ENCODE peak calls at places on chromosomes 2 and 18, in five cellular contexts. P, M, X, L and J are unnamed samples.

GRCh38 chr2:108805782-108806181 is 19.2 kb downstream of the CCDC138 start:
- DNase-seq in P (no peak), M (no peak), X (no peak), L (no peak), J (no peak)

GRCh38 chr2:29920130-29920577 is 1.2 kb downstream of the ALK start:
- DNase-seq in P (peak; percentile 30), M (no peak), X (peak; percentile 93), L (no peak), J (no peak)

GRCh38 chr2:121862286-121862685 is 106.8 kb downstream of the TSN start:
- DNase-seq in P (no peak), M (no peak), X (no peak), L (no peak), J (no peak)

GRCh38 chr2:128214866-128215460 is 103.7 kb downstream of the HS6ST1 start:
- DNase-seq in P (no peak), M (no peak), X (no peak), L (no peak), J (no peak)

GRCh38 chr18:74226666-74227065 is 65.1 kb downstream of the CYB5A start:
- DNase-seq in P (no peak), M (no peak), X (no peak), L (no peak), J (no peak)

GRCh38 chr2:169329669-169330554 is 32.4 kb downstream of the LRP2 start:
- DNase-seq in P (no peak), M (no peak), X (no peak), L (no peak), J (no peak)

GRCh38 chr2:207558106-207558505 is 28.3 kb downstream of the CREB1 start:
- DNase-seq in P (no peak), M (no peak), X (no peak), L (no peak), J (no peak)

GRCh38 chr18:61153571-61153970 is 179.7 kb upstream of the CDH20 start:
- DNase-seq in P (no peak), M (no peak), X (no peak), L (no peak), J (no peak)

GRCh38 chr2:223414646-223415045 is 187.5 kb downstream of the SCG2 start:
- DNase-seq in P (peak; percentile 77), M (peak; percentile 6), X (no peak), L (no peak), J (no peak)

GRCh38 chr2:17934721-17935120 is 56.3 kb downstream of the KCNS3 start:
- DNase-seq in P (peak; percentile 40), M (peak; percentile 64), X (no peak), L (no peak), J (no peak)

GRCh38 chr18:56148373-56148772 is 490.0 kb downstream of the TXNL1 start:
- DNase-seq in P (no peak), M (no peak), X (no peak), L (no peak), J (no peak)

GRCh38 chr2:112703684-112704083 is 17.1 kb upstream of the NT5DC4 start:
- DNase-seq in P (no peak), M (no peak), X (no peak), L (no peak), J (no peak)

GRCh38 chr18:45104071-45104440 is 423.4 kb downstream of the SETBP1 start:
- DNase-seq in P (no peak), M (no peak), X (no peak), L (no peak), J (no peak)

GRCh38 chr2:224023188-224023587 is 15.9 kb downstream of the SERPINE2 start:
- DNase-seq in P (no peak), M (no peak), X (no peak), L (no peak), J (no peak)

GRCh38 chr2:240237609-240238151 is 97.2 kb upstream of the OTOS start:
- DNase-seq in P (no peak), M (no peak), X (no peak), L (no peak), J (no peak)

GRCh38 chr2:109376796-109377495 is 236.8 kb downstream of the SEPTIN10 start:
- DNase-seq in P (peak; percentile 14), M (no peak), X (no peak), L (no peak), J (no peak)

GRCh38 chr2:28658369-28658768 is 93.3 kb upstream of the PPP1CB start:
- DNase-seq in P (no peak), M (no peak), X (no peak), L (no peak), J (no peak)

GRCh38 chr2:183614797-183615429 is 490.7 kb downstream of the NUP35 start:
- DNase-seq in P (no peak), M (no peak), X (peak; percentile 23), L (no peak), J (peak; percentile 4)

GRCh38 chr2:85324639-85325465 is 2.9 kb downstream of the TGOLN2 start:
- DNase-seq in P (no peak), M (no peak), X (no peak), L (no peak), J (no peak)

GRCh38 chr2:121004271-121004812 is 268.7 kb downstream of the GLI2 start:
- DNase-seq in P (no peak), M (no peak), X (no peak), L (no peak), J (no peak)

GRCh38 chr2:222610746-222611145 is 45.1 kb downstream of the FARSB start:
- DNase-seq in P (no peak), M (no peak), X (peak; percentile 35), L (no peak), J (no peak)

GRCh38 chr2:113216891-113217454 is 43.2 kb downstream of the PSD4 start:
- DNase-seq in P (no peak), M (no peak), X (no peak), L (no peak), J (no peak)

GRCh38 chr2:217185265-217185995 is 325.6 kb upstream of the TNP1 start:
- DNase-seq in P (no peak), M (no peak), X (no peak), L (no peak), J (no peak)

GRCh38 chr2:23595021-23595420 is 210.0 kb downstream of the KLHL29 start:
- DNase-seq in P (no peak), M (no peak), X (no peak), L (no peak), J (no peak)

GRCh38 chr2:158140201-158140600 is 38.5 kb downstream of the UPP2 start:
- DNase-seq in P (no peak), M (no peak), X (no peak), L (no peak), J (no peak)

GRCh38 chr2:62266433-62267038 is 70.6 kb downstream of the B3GNT2 start:
- DNase-seq in P (no peak), M (no peak), X (no peak), L (no peak), J (no peak)

GRCh38 chr2:85400023-85400422 is 10.1 kb downstream of the CAPG start:
- DNase-seq in P (no peak), M (no peak), X (no peak), L (no peak), J (no peak)

DNA sequence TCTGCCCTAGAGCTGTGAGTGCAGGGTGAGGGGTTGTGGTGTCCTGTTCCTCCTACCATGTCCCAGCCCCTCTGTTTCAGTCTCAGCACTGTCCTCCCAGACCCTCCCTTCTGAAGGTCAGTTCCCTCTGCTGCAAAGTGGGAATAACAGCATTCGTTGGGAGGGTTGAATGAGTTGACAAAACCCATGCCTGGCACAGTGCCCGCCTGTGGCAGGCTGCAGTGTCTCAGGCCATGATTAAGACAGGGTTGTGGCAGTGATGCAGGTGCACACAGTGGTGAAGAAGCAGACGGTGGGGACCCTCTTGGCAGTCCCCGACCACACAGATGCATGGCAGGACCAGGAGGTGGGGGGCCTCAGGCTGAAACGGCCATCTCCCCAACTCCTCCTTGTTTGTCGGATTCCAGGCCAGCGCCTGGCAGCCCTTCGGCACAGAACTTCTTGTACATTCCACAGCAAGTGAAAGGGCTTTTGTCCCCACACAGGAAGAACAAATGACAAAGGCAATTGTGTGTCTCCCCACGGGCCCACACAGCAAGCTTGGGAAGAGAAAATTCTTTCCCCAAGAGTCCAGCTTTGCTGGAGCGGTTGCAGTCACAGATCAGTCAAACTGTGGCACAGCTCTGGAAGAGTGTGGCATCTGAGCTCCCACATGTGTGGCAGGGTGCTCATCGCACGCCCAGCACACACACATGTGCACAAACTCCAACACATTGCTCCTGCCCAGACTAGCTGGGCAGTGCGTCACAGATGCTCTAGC is 92.0 kb upstream of the MSH2 start:
- DNase-seq in P (no peak), M (peak; percentile 10), X (no peak), L (no peak), J (peak; percentile 82)
- H3K27ac ChIP-seq in P (no peak overlapping the region), M (no peak overlapping the region), X (no peak overlapping the region), L (no peak overlapping the region), J (peak overlapping the region; percentile 99)

GRCh38 chr2:231427116-231427515 is 31.6 kb downstream of the B3GNT7 start:
- DNase-seq in P (no peak), M (no peak), X (no peak), L (no peak), J (no peak)

GRCh38 chr2:231429916-231430315 is 34.4 kb downstream of the NCL start:
- DNase-seq in P (no peak), M (no peak), X (no peak), L (no peak), J (no peak)

GRCh38 chr2:231431606-231432005 is 32.7 kb downstream of the NCL start:
- DNase-seq in P (no peak), M (no peak), X (no peak), L (no peak), J (no peak)

GRCh38 chr2:231425811-231426703 is 30.5 kb downstream of the B3GNT7 start:
- DNase-seq in P (no peak), M (no peak), X (no peak), L (peak; percentile 44), J (no peak)

DNA sequence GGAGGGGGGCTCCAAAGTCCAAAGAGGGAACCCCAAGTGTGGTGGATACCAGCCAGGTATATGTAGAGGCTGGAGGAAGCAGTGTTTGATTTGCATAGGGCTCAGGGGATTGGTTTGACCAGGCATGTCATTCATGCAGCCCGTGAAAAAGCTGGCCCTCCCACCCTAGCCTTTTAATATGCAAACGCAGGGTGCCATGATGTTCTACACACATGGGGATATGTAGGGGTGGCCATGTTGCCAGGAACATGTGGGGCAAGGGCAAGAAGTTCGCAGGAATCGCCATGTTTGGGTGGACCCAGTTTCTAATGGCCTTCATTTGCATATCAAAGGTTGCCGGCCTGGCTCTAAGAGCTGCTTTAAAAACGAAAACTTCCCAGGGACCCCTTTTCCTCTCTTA is 33.6 kb downstream of the B3GNT7 start:
- DNase-seq in P (no peak), M (no peak), X (no peak), L (no peak), J (no peak)
- H3K27ac ChIP-seq in P (no peak overlapping the region), M (no peak overlapping the region), X (no peak overlapping the region), L (no peak overlapping the region), J (no peak overlapping the region)

GRCh38 chr2:227325824-227326195 is 759 bp downstream of the MFF start:
- DNase-seq in P (peak; percentile 26), M (no peak), X (peak; percentile 62), L (no peak), J (no peak)
- H3K27ac ChIP-seq in P (peak overlapping the region; percentile 92), M (peak overlapping the region; percentile 88), X (peak overlapping the region; percentile 93), L (peak overlapping the region; percentile 88), J (peak overlapping the region; percentile 85)

DNA sequence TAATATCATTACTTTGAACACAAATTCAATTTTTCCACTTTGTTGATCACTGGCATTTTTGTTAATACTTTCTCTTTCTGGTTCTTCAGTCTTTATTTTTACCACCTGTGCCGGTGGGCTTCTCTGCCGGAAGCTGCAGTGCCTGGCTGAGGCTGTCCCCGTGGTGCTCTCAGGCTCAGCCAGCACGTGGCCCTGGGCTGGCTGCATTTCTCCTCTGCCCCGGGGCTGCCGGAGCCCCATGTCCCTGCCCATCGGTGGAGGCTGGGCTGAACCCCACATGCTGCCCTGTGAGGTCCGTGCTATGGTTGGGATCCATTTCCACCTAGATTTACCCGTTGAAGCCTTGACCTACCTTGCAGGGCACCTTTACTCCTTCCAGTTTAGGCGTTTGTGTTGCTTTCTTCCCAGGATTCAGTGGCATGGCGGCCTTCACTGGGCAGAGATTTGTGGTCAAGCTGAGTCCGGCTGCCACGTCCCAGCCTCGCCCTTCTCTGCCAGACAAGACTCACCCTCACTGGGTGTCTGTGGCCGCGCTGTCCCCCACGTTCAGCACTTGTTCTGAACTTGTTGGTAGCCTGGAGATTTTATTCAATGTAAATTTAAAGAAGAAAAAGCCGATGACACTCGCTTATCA is 12.8 kb upstream of the TMEM18 start:
- DNase-seq in P (no peak), M (no peak), X (no peak), L (no peak), J (no peak)
- H3K27ac ChIP-seq in P (peak overlapping the region; percentile 82), M (peak overlapping the region; percentile 47), X (no peak overlapping the region), L (no peak overlapping the region), J (no peak overlapping the region)